ENCODE peak calls at places on chromosome 20, in four cellular contexts. X is activated CD8-positive, alpha-beta memory T cell treated with anti-CD3 and anti-CD28 coated beads for 48 hours; G is heart right ventricle; C is stimulated activated CD4-positive, alpha-beta T cell treated with anti-CD3 and anti-CD28 coated beads, Interleukin-4, amount 100 ng/mL, for 1 hour. L is an unnamed sample.

GRCh38 chr20:10634683-10635411 is 39.0 kb downstream of the JAG1 start:
- DNase-seq in X (no peak), G (no peak), C (no peak), L (no peak)

GRCh38 chr20:36491901-36492617 is 49.3 kb upstream of the MYL9 start:
- DNase-seq in X (peak; percentile 13), G (no peak), C (peak; percentile 33), L (no peak)

GRCh38 chr20:47686545-47686944 is 98.7 kb downstream of the SULF2 start:
- DNase-seq in X (no peak), G (no peak), C (no peak), L (no peak)

GRCh38 chr20:61902213-61902869 is 163.3 kb downstream of the TAF4 start:
- DNase-seq in X (no peak), G (peak; percentile 4), C (no peak), L (no peak)

GRCh38 chr20:62368629-62369507 is 1.8 kb upstream of the LAMA5 start:
- DNase-seq in X (no peak), G (peak; percentile 56), C (no peak), L (no peak)

GRCh38 chr20:8293791-8294190 is 161.7 kb downstream of the PLCB1 start:
- DNase-seq in X (no peak), G (no peak), C (no peak), L (no peak)

GRCh38 chr20:62589720-62590119 is 52.6 kb upstream of the SLCO4A1 start:
- DNase-seq in X (no peak), G (no peak), C (no peak), L (no peak)

GRCh38 chr20:52578559-52578958 is 387.0 kb upstream of the ZFP64 start:
- DNase-seq in X (no peak), G (no peak), C (no peak), L (no peak)

GRCh38 chr20:41617059-41617921 is 887 bp downstream of the CHD6 start:
- DNase-seq in X (no peak), G (peak; percentile 54), C (peak; percentile 52), L (no peak)

GRCh38 chr20:444862-445426 is 17.4 kb downstream of the TBC1D20 start:
- DNase-seq in X (no peak), G (no peak), C (no peak), L (no peak)

GRCh38 chr20:41339957-41340326 is 679 bp upstream of the LPIN3 start:
- DNase-seq in X (peak; percentile 91), G (peak; percentile 86), C (peak; percentile 86), L (peak; percentile 41)

GRCh38 chr20:11755071-11755881 is 162.4 kb upstream of the BTBD3 start:
- DNase-seq in X (no peak), G (no peak), C (no peak), L (no peak)

GRCh38 chr20:60559462-60559861 is 601.2 kb downstream of the CDH26 start:
- DNase-seq in X (no peak), G (no peak), C (no peak), L (no peak)

GRCh38 chr20:11849976-11850670 is 67.6 kb upstream of the BTBD3 start:
- DNase-seq in X (no peak), G (no peak), C (no peak), L (no peak)

GRCh38 chr20:5160882-5161281 is 34.1 kb downstream of the CDS2 start:
- DNase-seq in X (no peak), G (no peak), C (no peak), L (no peak)

GRCh38 chr20:9817654-9818053 is 21.2 kb downstream of the PAK5 start:
- DNase-seq in X (no peak), G (no peak), C (no peak), L (no peak)

GRCh38 chr20:14481863-14482262 is 144.5 kb upstream of the FLRT3 start:
- DNase-seq in X (no peak), G (no peak), C (no peak), L (no peak)

GRCh38 chr20:51767867-51768758 is at the start of gene ATP9A:
- DNase-seq in X (no peak), G (peak; percentile 45), C (no peak), L (no peak)

GRCh38 chr20:1322511-1323245 is 6.3 kb downstream of the SDCBP2 start:
- DNase-seq in X (no peak), G (no peak), C (no peak), L (peak; percentile 90)

GRCh38 chr20:42380287-42380686 is 762.1 kb upstream of the CHD6 start:
- DNase-seq in X (no peak), G (no peak), C (no peak), L (no peak)

GRCh38 chr20:24135786-24136185 is 147.2 kb upstream of the GGTLC1 start:
- DNase-seq in X (no peak), G (no peak), C (no peak), L (no peak)

GRCh38 chr20:39468703-39469102 is 506.6 kb downstream of the DHX35 start:
- DNase-seq in X (no peak), G (no peak), C (no peak), L (no peak)

GRCh38 chr20:20743511-20744169 is 31.2 kb upstream of the RALGAPA2 start:
- DNase-seq in X (no peak), G (peak; percentile 78), C (no peak), L (no peak)

GRCh38 chr20:60446273-60447111 is 488.3 kb downstream of the CDH26 start:
- DNase-seq in X (no peak), G (no peak), C (no peak), L (no peak)

GRCh38 chr20:38730989-38731737 is 6.9 kb downstream of the SLC32A1 start:
- DNase-seq in X (peak; percentile 79), G (peak; percentile 73), C (peak; percentile 85), L (no peak)

GRCh38 chr20:403582-403957 is 4.5 kb upstream of the RBCK1 start:
- DNase-seq in X (no peak), G (no peak), C (no peak), L (no peak)

GRCh38 chr20:54438166-54438565 is 37.2 kb upstream of the DOK5 start:
- DNase-seq in X (no peak), G (no peak), C (no peak), L (no peak)

GRCh38 chr20:10177326-10177725 is 41.3 kb upstream of the SNAP25 start:
- DNase-seq in X (no peak), G (no peak), C (no peak), L (no peak)

GRCh38 chr20:49913399-49914047 is 1.8 kb downstream of the SPATA2 start:
- DNase-seq in X (no peak), G (no peak), C (no peak), L (no peak)

GRCh38 chr20:48230251-48230650 is 445.0 kb upstream of the SULF2 start:
- DNase-seq in X (no peak), G (no peak), C (no peak), L (no peak)

GRCh38 chr20:45617591-45617990 is 11.9 kb upstream of the WFDC10A start:
- DNase-seq in X (no peak), G (no peak), C (no peak), L (no peak)

GRCh38 chr20:60815656-60816055 is 436.4 kb upstream of the CDH4 start:
- DNase-seq in X (no peak), G (no peak), C (no peak), L (no peak)

GRCh38 chr20:53736757-53737403 is 143.2 kb upstream of the ZNF217 start:
- DNase-seq in X (no peak), G (no peak), C (no peak), L (no peak)

GRCh38 chr20:20734475-20734948 is 22.1 kb upstream of the RALGAPA2 start:
- DNase-seq in X (no peak), G (no peak), C (no peak), L (no peak)